ENCODE peak calls at places on chromosome 14, in eight cellular contexts. N is A172; E is mesothelial cell of epicardium; B is CD8-positive, alpha-beta T cell; V is EH; I is C1 segment of cervical spinal cord; K is NCI-H1092 treated with DMSO at 0.1 percent for 48 hours; Q is iris pigment epithelial cell. W is an unnamed sample.

GRCh38 chr14:98173291-98173690 is 1098.7 kb downstream of the BCL11B start:
- DNase-seq in N (no peak), E (no peak), B (peak), V (no peak), I (no peak), K (no peak), Q (no peak), W (no peak)

GRCh38 chr14:76580967-76581366 is 180.3 kb upstream of the VASH1 start:
- DNase-seq in N (no peak), E (no peak), B (no peak), V (no peak), I (no peak), K (no peak), Q (no peak), W (no peak)

GRCh38 chr14:70858641-70859040 is 48.6 kb upstream of the PCNX1 start:
- DNase-seq in N (no peak), E (no peak), B (no peak), V (no peak), I (no peak), K (no peak), Q (no peak), W (no peak)

GRCh38 chr14:56160058-56160457 is 41.8 kb downstream of the PELI2 start:
- DNase-seq in N (no peak), E (no peak), B (no peak), V (peak), I (no peak), K (no peak), Q (no peak), W (no peak)

GRCh38 chr14:25003537-25003936 is 46.4 kb downstream of the STXBP6 start:
- DNase-seq in N (no peak), E (no peak), B (no peak), V (peak), I (no peak), K (no peak), Q (peak), W (no peak)

GRCh38 chr14:92190768-92191167 is 69.0 kb downstream of the CPSF2 start:
- DNase-seq in N (no peak), E (no peak), B (no peak), V (no peak), I (no peak), K (no peak), Q (no peak), W (no peak)

GRCh38 chr14:103104654-103105511 is 10.4 kb downstream of the EXOC3L4 start:
- DNase-seq in N (no peak), E (peak), B (peak), V (peak), I (peak), K (peak), Q (peak), W (peak)

GRCh38 chr14:93004699-93005082 is 81.7 kb downstream of the CHGA start:
- DNase-seq in N (no peak), E (no peak), B (no peak), V (no peak), I (no peak), K (no peak), Q (no peak), W (no peak)

GRCh38 chr14:22177870-22178269 is 411.2 kb downstream of the DAD1 start:
- DNase-seq in N (no peak), E (no peak), B (no peak), V (no peak), I (no peak), K (no peak), Q (no peak), W (no peak)

GRCh38 chr14:100305446-100306255 is 593 bp downstream of the SLC25A29 start:
- DNase-seq in N (no peak), E (no peak), B (peak), V (peak), I (peak), K (peak), Q (no peak), W (no peak)